ENCODE peak calls at places on chromosomes 6 and 20, in four cellular contexts. G is naive thymus-derived CD8-positive, alpha-beta T cell; P is iPS DF 19.7; N is GM23248. Z is an unnamed sample.

GRCh38 chr6:140970485-140970884 is 1162.2 kb upstream of the GJE1 start:
- DNase-seq in G (no peak), P (no peak), N (peak), Z (no peak)

GRCh38 chr20:9759392-9759791 is 79.5 kb downstream of the PAK5 start:
- DNase-seq in G (no peak), P (no peak), N (no peak), Z (no peak)

GRCh38 chr6:147724454-147724853 is 216.0 kb downstream of the SAMD5 start:
- DNase-seq in G (no peak), P (no peak), N (no peak), Z (peak)

GRCh38 chr6:116286773-116287358 is 7.1 kb upstream of the TSPYL1 start:
- DNase-seq in G (no peak), P (no peak), N (no peak), Z (no peak)

GRCh38 chr6:109925060-109925459 is 53.1 kb upstream of the GPR6 start:
- DNase-seq in G (no peak), P (no peak), N (no peak), Z (no peak)

GRCh38 chr6:100175814-100176275 is 181.8 kb upstream of the MCHR2 start:
- DNase-seq in G (no peak), P (no peak), N (peak), Z (no peak)

GRCh38 chr20:62364911-62365736 is 2.0 kb downstream of the LAMA5 start:
- DNase-seq in G (no peak), P (no peak), N (no peak), Z (peak)

GRCh38 chr6:105121981-105122380 is 57.8 kb downstream of the POPDC3 start:
- DNase-seq in G (no peak), P (no peak), N (no peak), Z (no peak)

GRCh38 chr6:14518515-14519217 is 401.1 kb downstream of the CD83 start:
- DNase-seq in G (no peak), P (no peak), N (peak), Z (no peak)

GRCh38 chr6:81130969-81131368 is 621.5 kb downstream of the TENT5A start:
- DNase-seq in G (no peak), P (no peak), N (no peak), Z (no peak)

GRCh38 chr6:151087861-151088598 is 151.7 kb upstream of the AKAP12 start:
- DNase-seq in G (no peak), P (no peak), N (peak), Z (peak)

GRCh38 chr6:10655508-10656055 is 38.8 kb downstream of the C6orf52 start:
- DNase-seq in G (no peak), P (no peak), N (no peak), Z (no peak)

GRCh38 chr20:35575958-35576357 is 34.1 kb downstream of the ERGIC3 start:
- DNase-seq in G (no peak), P (no peak), N (no peak), Z (no peak)

GRCh38 chr6:33958208-33958862 is 154.5 kb upstream of the MLN start:
- DNase-seq in G (no peak), P (no peak), N (peak), Z (peak)

GRCh38 chr20:59055302-59055701 is 12.7 kb upstream of the PRELID3B start:
- DNase-seq in G (no peak), P (no peak), N (peak), Z (no peak)

GRCh38 chr6:36246511-36247268 is 23.2 kb upstream of the PNPLA1 start:
- DNase-seq in G (no peak), P (no peak), N (peak), Z (peak)

Z was measured in endodermal cell.